ENCODE peak calls at places on chromosomes 12 and 14, in eight cellular contexts. C is left cardiac atrium; W is B cell; S is stimulated activated CD4-positive, alpha-beta T cell treated with anti-CD3 and anti-CD28 coated beads, Interleukin-12 subunit alpha, Interleukin-12 subunit beta, amount 100 ng/mL, for 4 hours; K is M059J; Y is stimulated activated CD8-positive, alpha-beta memory T cell treated with anti-CD3 and anti-CD28 coated beads, Interleukin-15, amount 100 ng/mL, for 24 hours; J is activated CD4-positive, CD25-positive, alpha-beta regulatory T cell; T is GM03348. Q is an unnamed sample.

GRCh38 chr14:80172380-80173055 is 38.8 kb downstream of the DIO2 start:
- DNase-seq in C (no peak), K (peak; percentile 73), J (no peak), Y (no peak), S (no peak), T (no peak), W (no peak), Q (no peak)

GRCh38 chr14:55780156-55780946 is 200.3 kb downstream of the KTN1 start:
- DNase-seq in J (no peak), K (peak; percentile 94), T (peak; percentile 37), Y (no peak), C (peak; percentile 78), S (no peak), W (no peak), Q (no peak)

GRCh38 chr12:99066726-99067125 is 421.6 kb downstream of the APAF1 start:
- DNase-seq in K (no peak), T (no peak), W (no peak), C (no peak), S (no peak), Y (no peak), J (no peak), Q (no peak)

GRCh38 chr12:45886685-45887084 is 103.7 kb downstream of the SCAF11 start:
- DNase-seq in S (no peak), K (no peak), W (no peak), C (no peak), J (no peak), T (no peak), Y (no peak), Q (no peak)

GRCh38 chr14:28676481-28676880 is 90.1 kb upstream of the FOXG1 start:
- DNase-seq in T (no peak), Y (no peak), W (no peak), K (peak; percentile 93), J (no peak), C (no peak), S (no peak), Q (no peak)

GRCh38 chr12:58346032-58346632 is 404.8 kb downstream of the ATP23 start:
- DNase-seq in K (peak; percentile 66), S (no peak), T (peak; percentile 64), J (no peak), W (peak; percentile 15), Y (no peak), C (no peak), Q (peak; percentile 6)

GRCh38 chr14:39859314-39859713 is 427.1 kb upstream of the FBXO33 start:
- DNase-seq in W (no peak), T (no peak), S (no peak), C (no peak), K (no peak), J (no peak), Y (no peak), Q (no peak)

GRCh38 chr12:72261885-72262284 is 10.3 kb upstream of the TRHDE start:
- DNase-seq in W (no peak), C (no peak), J (no peak), S (no peak), Y (no peak), K (no peak), T (no peak), Q (no peak)

GRCh38 chr12:57261385-57261784 is 10.4 kb upstream of the STAC3 start:
- DNase-seq in C (no peak), S (no peak), W (no peak), K (no peak), Y (no peak), J (no peak), T (no peak), Q (no peak)

GRCh38 chr12:77204055-77204454 is 138.7 kb upstream of the E2F7 start:
- DNase-seq in K (no peak), C (no peak), S (no peak), Y (no peak), W (no peak), J (no peak), T (no peak), Q (no peak)